ENCODE peak calls at places on chromosomes 12 and 14, in five cellular contexts. B is breast epithelium, J is pancreas, K is AG04450, F is HCT116. L is an unnamed sample.
A peak's percentile ranks its signal among the peaks of the same experiment; 100 is the strongest.

GRCh38 chr14:66045572-66046021 is 440.6 kb upstream of the CCDC196 start:
- DNase-seq in F (no peak), B (no peak), K (no peak), J (no peak), L (no peak)

GRCh38 chr14:90677484-90678045 is 138.7 kb downstream of the TTC7B start:
- DNase-seq in K (no peak), B (no peak), J (no peak), F (no peak), L (no peak)

GRCh38 chr14:25150934-25151790 is 101.2 kb upstream of the STXBP6 start:
- DNase-seq in K (no peak), F (peak; percentile 6), J (no peak), B (no peak), L (no peak)

GRCh38 chr14:104134061-104134965 is 4.1 kb upstream of the KIF26A start:
- DNase-seq in F (no peak), B (no peak), K (no peak), J (peak; percentile 1), L (peak; percentile 56)

GRCh38 chr12:44015333-44015941 is 179.6 kb downstream of the TMEM117 start:
- DNase-seq in B (no peak), F (peak; percentile 34), J (no peak), K (peak; percentile 8), L (no peak)

GRCh38 chr12:46557539-46558373 is 185.2 kb upstream of the SLC38A2 start:
- DNase-seq in J (no peak), K (no peak), B (no peak), F (no peak), L (no peak)

GRCh38 chr12:28568709-28569108 is 378.5 kb downstream of the CCDC91 start:
- DNase-seq in K (no peak), J (no peak), F (no peak), B (no peak), L (no peak)

GRCh38 chr12:124497658-124498057 is 69.8 kb downstream of the NCOR2 start:
- DNase-seq in K (peak; percentile 69), J (peak; percentile 83), F (no peak), B (no peak), L (no peak)

GRCh38 chr12:123102781-123103503 is 47.9 kb downstream of the PITPNM2 start:
- DNase-seq in B (no peak), K (no peak), J (no peak), F (no peak), L (no peak)

GRCh38 chr14:59439256-59440015 is 25.7 kb downstream of the GPR135 start:
- DNase-seq in K (no peak), F (no peak), B (no peak), J (no peak), L (no peak)

GRCh38 chr14:89921896-89922548 is 32.5 kb downstream of the EFCAB11 start:
- DNase-seq in F (no peak), K (no peak), J (no peak), B (no peak), L (no peak)

GRCh38 chr14:97380539-97380941 is 583.4 kb downstream of the VRK1 start:
- DNase-seq in J (no peak), K (no peak), F (peak; percentile 43), B (no peak), L (no peak)

DNA sequence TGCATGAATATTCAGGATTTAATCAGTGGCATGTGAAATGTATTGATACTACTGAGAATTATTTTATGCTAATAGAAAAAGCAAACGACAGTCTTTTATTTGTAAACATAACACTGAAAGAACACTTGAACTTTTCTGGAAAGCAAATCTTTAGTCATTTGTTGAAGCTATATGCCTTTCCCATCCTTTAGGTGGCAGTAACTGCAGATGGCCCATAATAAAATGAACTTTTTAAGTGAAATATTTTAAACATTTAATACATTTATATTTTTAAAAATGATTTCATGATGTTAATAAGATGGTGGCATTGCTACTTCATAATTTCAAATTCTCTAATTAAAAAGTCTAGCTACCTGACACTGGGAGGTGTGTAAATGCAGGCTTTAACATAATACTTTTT is 13.9 kb upstream of the KRR1 start:
- DNase-seq in F (no peak), K (no peak), J (no peak), B (no peak), L (no peak)
- TF ChIP-seq CTCF in F (peak; percentile 9), K (peak; percentile 61), J (no peak), B (no peak), L (no peak)

DNA sequence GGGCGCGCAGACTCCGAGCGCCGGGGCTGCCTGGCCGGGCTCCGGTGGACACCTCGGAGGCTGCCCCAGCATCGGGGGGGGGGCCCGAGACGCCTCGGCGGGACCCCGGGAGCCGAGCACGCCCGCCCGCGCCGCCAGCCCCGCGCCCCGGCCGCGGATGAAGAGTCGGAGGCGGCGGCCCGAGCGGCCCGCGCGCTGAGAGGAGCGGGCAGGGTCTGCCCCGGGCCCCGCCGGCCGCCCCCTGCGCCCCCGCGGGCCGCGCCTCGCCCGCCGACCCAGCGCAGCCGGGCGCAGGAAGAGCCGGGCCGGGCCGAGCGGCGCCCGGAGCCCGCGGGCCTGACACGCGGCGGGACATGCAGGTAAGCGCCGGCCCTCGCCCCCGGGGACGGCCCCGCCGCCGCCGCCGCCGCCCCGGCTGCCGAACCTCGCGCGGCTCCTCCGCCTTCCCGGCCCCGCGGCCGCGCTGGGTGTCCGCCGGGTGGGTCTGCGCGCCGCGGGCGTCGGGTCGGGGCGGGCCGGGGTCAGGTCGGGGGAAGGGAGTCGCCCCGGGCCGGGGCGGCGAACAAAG is 63.7 kb downstream of the FBXL14 start:
- DNase-seq in J (no peak), F (no peak), K (no peak), B (no peak), L (no peak)
- H3K27me3 ChIP-seq in J (no peaks in the 10 kb centered on the region), F (peaks cover 18% of the 10 kb centered on the region), K (no peaks in the 10 kb centered on the region), B (peaks cover 9% of the 10 kb centered on the region), L (peaks cover 26% of the 10 kb centered on the region)

GRCh38 chr14:98704441-98704840 is 567.6 kb downstream of the BCL11B start:
- DNase-seq in B (no peak), J (no peak), K (no peak), F (no peak), L (no peak)
- TF ChIP-seq CTCF in B (no peak), J (no peak), K (no peak), F (no peak), L (no peak)

GRCh38 chr12:3131129-3131528 is 54.0 kb downstream of the TSPAN9 start:
- DNase-seq in J (no peak), B (no peak), F (no peak), K (no peak), L (no peak)
- H3K27me3 ChIP-seq in J (no peaks in the 10 kb centered on the region), B (no peaks in the 10 kb centered on the region), F (no peaks in the 10 kb centered on the region), K (no peaks in the 10 kb centered on the region), L (no peaks in the 10 kb centered on the region)

DNA sequence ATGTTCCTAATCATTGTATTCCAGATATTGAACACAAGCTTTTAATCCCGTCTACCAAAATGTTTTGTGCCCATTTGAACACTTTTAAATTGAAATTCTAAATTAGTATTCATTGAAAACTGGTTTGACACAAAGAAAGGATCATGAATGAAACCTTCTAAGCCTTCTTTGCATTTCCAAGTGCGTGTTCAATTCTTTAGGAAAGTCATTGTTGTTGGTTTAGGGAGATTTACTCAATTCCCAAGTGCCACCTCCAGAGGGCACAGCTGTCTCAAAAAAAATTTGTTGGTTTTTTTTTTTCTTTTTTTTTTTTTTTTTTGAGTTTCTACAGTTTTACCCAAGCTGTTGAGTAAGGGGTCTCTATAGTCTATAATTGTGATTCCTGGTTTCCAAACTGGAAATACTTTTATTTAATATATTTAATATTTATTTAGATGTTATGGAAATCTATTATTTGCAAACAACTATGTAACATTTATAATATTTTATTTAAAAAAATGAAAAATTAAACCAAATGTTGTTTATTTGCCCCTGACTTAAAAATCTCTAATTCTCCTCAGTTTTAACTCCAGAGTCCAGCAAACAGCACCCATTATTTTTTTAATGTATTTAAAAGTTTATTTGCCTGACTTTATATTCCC is 79.9 kb downstream of the NEDD1 start:
- DNase-seq in J (no peak), K (no peak), B (no peak), F (peak; percentile 27), L (no peak)
- TF ChIP-seq CTCF in J (peak; percentile 24), K (peak; percentile 53), B (peak; percentile 32), F (peak; percentile 52), L (peak; percentile 34)

GRCh38 chr12:107782067-107782466 is 7.6 kb downstream of the ASCL4 start:
- DNase-seq in K (no peak), B (no peak), F (no peak), J (no peak), L (no peak)
- H3K27me3 ChIP-seq in K (peaks cover 6% of the 10 kb centered on the region), B (no peaks in the 10 kb centered on the region), F (peaks cover 3% of the 10 kb centered on the region), J (no peaks in the 10 kb centered on the region), L (peaks cover 2% of the 10 kb centered on the region)

DNA sequence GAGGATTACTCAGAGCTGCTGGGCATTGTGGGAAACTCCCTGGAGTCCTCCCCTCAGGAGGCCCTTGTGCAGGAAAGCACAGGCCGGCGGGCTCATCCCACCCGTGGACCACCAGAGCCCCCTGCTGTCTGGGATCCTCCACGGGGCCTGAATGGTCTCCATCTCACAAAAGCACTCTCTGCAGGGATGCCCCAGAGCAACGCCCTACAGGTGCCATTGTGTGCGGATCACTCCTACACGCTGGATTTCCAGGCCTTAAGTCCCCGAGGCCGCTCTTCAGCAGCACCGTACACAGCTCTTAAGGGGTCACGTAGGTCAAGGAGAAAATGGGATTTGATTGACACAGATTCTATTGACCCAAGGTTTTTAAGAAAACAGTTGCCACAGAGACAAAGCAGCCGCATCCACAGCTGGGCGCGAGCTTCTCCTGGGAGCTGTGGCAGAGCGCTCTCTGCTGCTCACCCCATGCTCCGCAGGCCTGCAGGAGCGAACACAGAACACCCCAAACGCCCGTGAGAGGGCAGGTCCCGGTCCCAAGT is 36.7 kb upstream of the RIMBP2 start:
- DNase-seq in B (no peak), F (no peak), J (no peak), K (no peak), L (no peak)
- TF ChIP-seq CTCF in B (no peak), F (no peak), J (no peak), K (no peak), L (no peak)

GRCh38 chr14:61455351-61455750 is 134.0 kb downstream of the PRKCH start:
- DNase-seq in F (no peak), J (no peak), K (no peak), B (no peak), L (no peak)
- H3K27me3 ChIP-seq in F (no peaks in the 10 kb centered on the region), J (no peaks in the 10 kb centered on the region), K (peaks cover 16% of the 10 kb centered on the region), B (no peaks in the 10 kb centered on the region), L (no peaks in the 10 kb centered on the region)

GRCh38 chr12:53599579-53599978 is 26.6 kb downstream of the ATF7 start:
- DNase-seq in B (no peak), F (no peak), K (no peak), J (no peak), L (no peak)
- TF ChIP-seq CTCF in B (peak; percentile 22), F (peak; percentile 33), K (peak; percentile 4), J (no peak), L (no peak)

GRCh38 chr12:38823314-38823713 is 82.1 kb downstream of the CPNE8 start:
- DNase-seq in B (no peak), F (no peak), K (no peak), J (no peak), L (no peak)
- H3K27me3 ChIP-seq in B (no peaks in the 10 kb centered on the region), F (no peaks in the 10 kb centered on the region), K (no peaks in the 10 kb centered on the region), J (no peaks in the 10 kb centered on the region), L (no peaks in the 10 kb centered on the region)

L was measured in left lung.